ENCODE peak calls at places on chromosomes 6 and 20, in four cellular contexts. A is HL-60, C is K562, M is GM12878. S is an unnamed sample.

GRCh38 chr20:42082611-42083010 is 464.4 kb upstream of the CHD6 start:
- DNase-seq in A (no peak), C (peak; percentile 15), M (no peak), S (no peak)

GRCh38 chr20:48295445-48295903 is 510.2 kb upstream of the SULF2 start:
- DNase-seq in A (no peak), C (no peak), M (no peak), S (no peak)

GRCh38 chr6:130188207-130188899 is 34.4 kb downstream of the SAMD3 start:
- DNase-seq in A (no peak), C (no peak), M (no peak), S (no peak)

GRCh38 chr6:3287308-3287707 is 28.6 kb downstream of the PSMG4 start:
- DNase-seq in A (no peak), C (no peak), M (no peak), S (no peak)

GRCh38 chr6:139014945-139015344 is 13.6 kb upstream of the ABRACL start:
- DNase-seq in A (no peak), C (no peak), M (no peak), S (no peak)

GRCh38 chr6:4719491-4719890 is 56.7 kb upstream of the CDYL start:
- DNase-seq in A (no peak), C (no peak), M (no peak), S (no peak)

GRCh38 chr6:70680396-70680795 is 12.7 kb downstream of the SMAP1 start:
- DNase-seq in A (no peak), C (no peak), M (no peak), S (no peak)

GRCh38 chr20:51935003-51935358 is 132.7 kb upstream of the SALL4 start:
- DNase-seq in A (no peak), C (no peak), M (no peak), S (no peak)

GRCh38 chr6:816510-817084 is 123.7 kb upstream of the EXOC2 start:
- DNase-seq in A (peak; percentile 82), C (no peak), M (no peak), S (no peak)

GRCh38 chr20:62914436-62914835 is 11.9 kb downstream of the DIDO1 start:
- DNase-seq in A (no peak), C (no peak), M (no peak), S (no peak)

GRCh38 chr20:1189827-1190226 is 5.0 kb upstream of the TMEM74B start:
- DNase-seq in A (no peak), C (no peak), M (no peak), S (no peak)

GRCh38 chr20:34249291-34249690 is 8.1 kb downstream of the ASIP start:
- DNase-seq in A (no peak), C (no peak), M (peak; percentile 35), S (no peak)

GRCh38 chr20:13028001-13028400 is 19.2 kb downstream of the SPTLC3 start:
- DNase-seq in A (no peak), C (no peak), M (no peak), S (no peak)

GRCh38 chr6:140462495-140463311 is 1088.3 kb upstream of the CITED2 start:
- DNase-seq in A (no peak), C (no peak), M (no peak), S (no peak)

GRCh38 chr6:13194852-13195251 is 133.5 kb downstream of the TBC1D7 start:
- DNase-seq in A (peak; percentile 17), C (peak; percentile 80), M (no peak), S (peak; percentile 47)

GRCh38 chr20:11001767-11002540 is 328.2 kb upstream of the JAG1 start:
- DNase-seq in A (peak; percentile 10), C (no peak), M (no peak), S (no peak)

GRCh38 chr20:7146552-7147219 is 379.2 kb downstream of the BMP2 start:
- DNase-seq in A (no peak), C (no peak), M (no peak), S (no peak)

GRCh38 chr6:110116258-110116657 is 63.2 kb downstream of the WASF1 start:
- DNase-seq in A (no peak), C (no peak), M (no peak), S (no peak)

GRCh38 chr6:70151616-70152015 is 151.3 kb downstream of the COL9A1 start:
- DNase-seq in A (no peak), C (no peak), M (no peak), S (no peak)

GRCh38 chr6:9507136-9507895 is 907.6 kb downstream of the TFAP2A start:
- DNase-seq in A (no peak), C (no peak), M (peak; percentile 19), S (no peak)

GRCh38 chr20:22838001-22838400 is 197.1 kb upstream of the SSTR4 start:
- DNase-seq in A (no peak), C (no peak), M (no peak), S (no peak)

GRCh38 chr6:84872996-84873395 is 108.6 kb upstream of the TBX18 start:
- DNase-seq in A (no peak), C (no peak), M (no peak), S (no peak)

GRCh38 chr6:84870693-84871092 is 106.3 kb upstream of the TBX18 start:
- DNase-seq in A (no peak), C (no peak), M (no peak), S (no peak)

GRCh38 chr6:84867521-84867920 is 103.1 kb upstream of the TBX18 start:
- DNase-seq in A (no peak), C (no peak), M (no peak), S (no peak)

GRCh38 chr6:84868149-84868548 is 103.8 kb upstream of the TBX18 start:
- DNase-seq in A (no peak), C (no peak), M (no peak), S (no peak)

DNA sequence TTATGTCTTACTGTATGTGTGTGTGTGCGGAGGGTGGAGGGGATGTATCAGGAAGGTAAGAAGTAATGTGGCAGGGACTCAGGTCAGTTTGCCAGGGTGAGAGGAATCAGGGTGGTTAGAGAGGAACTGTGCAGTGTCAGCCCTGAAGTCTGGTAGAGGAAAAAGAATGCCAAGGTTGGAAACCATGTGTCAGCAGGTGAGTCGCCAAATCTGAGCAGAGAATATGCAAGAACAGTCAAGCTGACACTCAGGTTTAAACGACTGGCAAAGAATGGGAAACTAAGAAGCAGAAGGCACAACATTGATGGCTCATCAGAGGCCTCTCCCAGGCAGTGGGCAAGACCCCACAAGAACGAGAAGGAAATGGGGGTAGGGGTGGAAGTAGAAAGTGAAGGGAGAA is 107.5 kb upstream of the TBX18 start:
- DNase-seq in A (no peak), C (no peak), M (no peak), S (no peak)
- TF ChIP-seq SPI1 in A (no peak), C (no peak), M (no peak), S (no peak)

DNA sequence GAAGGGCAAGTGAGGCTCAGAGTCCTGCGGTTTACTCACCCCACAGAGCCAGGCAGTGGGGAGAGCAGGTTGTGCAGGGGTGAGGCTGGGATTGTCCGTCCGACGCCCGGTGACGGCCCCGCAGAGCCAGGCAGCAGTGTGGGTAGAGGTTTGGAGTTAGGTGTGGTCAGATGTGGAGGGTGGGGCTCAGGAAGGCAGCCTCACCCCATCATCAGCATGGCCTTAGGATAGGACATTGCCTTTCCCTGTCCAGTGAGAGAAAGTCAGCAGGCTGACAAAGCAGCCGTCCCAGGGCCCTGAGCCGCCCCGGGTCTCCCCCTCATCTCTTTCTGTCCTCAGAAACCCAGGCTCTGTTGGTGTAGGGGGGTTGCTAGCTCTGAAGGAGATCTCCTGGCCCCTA is 234.5 kb downstream of the DLL1 start:
- DNase-seq in A (no peak), C (no peak), M (no peak), S (no peak)
- TF ChIP-seq SPI1 in A (no peak), C (no peak), M (no peak), S (no peak)

GRCh38 chr20:3677733-3678132 is 4.1 kb downstream of the ADAM33 start:
- DNase-seq in A (no peak), C (no peak), M (no peak), S (no peak)

GRCh38 chr20:3674447-3674846 is 7.4 kb downstream of the ADAM33 start:
- DNase-seq in A (no peak), C (no peak), M (no peak), S (no peak)

GRCh38 chr20:3673551-3674070 is 8.2 kb downstream of the ADAM33 start:
- DNase-seq in A (no peak), C (no peak), M (no peak), S (no peak)

GRCh38 chr20:3672864-3673550 is 8.8 kb downstream of the ADAM33 start:
- DNase-seq in A (no peak), C (no peak), M (no peak), S (no peak)

DNA sequence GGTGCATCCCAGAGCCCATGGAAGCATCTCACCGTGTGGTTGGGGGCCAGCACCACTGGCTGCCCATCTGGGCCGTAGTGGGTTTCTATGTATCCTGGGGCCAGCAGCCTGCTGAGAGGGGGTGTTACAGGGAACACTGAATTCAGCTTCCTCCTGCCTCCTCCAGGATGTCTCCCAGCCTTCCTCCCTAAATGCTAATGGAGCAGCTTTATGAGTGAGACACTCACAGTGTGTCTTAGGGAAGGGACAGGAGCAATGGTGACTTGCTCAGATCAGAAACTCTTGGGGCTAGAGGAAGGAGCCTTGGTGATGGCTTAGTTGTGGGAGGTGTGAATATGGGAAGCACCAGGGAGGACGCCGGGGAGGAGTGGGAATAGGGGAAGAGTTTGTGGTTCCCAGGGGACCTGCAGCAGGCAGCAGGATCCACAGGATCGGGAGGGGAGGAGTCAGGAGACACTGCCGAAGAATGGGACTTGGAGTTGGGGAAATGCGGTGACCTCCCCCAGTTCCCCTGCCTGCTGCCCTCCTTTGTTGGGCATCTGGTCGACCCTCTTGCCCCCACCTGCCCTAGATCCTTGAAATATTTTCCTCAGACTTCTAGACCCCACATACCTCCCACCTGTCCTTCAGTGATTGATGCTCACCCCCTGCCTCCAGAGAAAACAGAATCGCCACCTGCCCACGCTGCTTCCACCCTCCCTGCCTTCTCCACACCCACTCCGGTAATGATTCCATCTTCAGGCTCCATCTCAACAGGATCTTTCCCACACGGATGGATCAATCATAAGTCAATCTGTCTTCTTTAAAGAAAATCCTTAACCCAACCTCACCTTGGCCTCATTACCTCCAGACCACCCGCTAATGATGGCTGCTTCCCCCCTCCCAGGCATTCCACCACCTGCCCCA is 6.6 kb downstream of the ADAM33 start:
- DNase-seq in A (no peak), C (no peak), M (no peak), S (no peak)
- TF ChIP-seq SPI1 in A (no peak), C (no peak), M (no peak), S (no peak)

GRCh38 chr6:41878961-41879405 is 16.2 kb downstream of the USP49 start:
- DNase-seq in A (no peak), C (no peak), M (no peak), S (no peak)
- TF ChIP-seq SPI1 in A (no peak), C (no peak), M (no peak), S (no peak)

S was measured in GM12891.